ENCODE peak calls at places on chromosomes 5 and 9, in six cellular contexts. Z is PC-3, A is PC-9, S is K562, Q is endothelial cell of umbilical vein, O is mammary epithelial cell. P is an unnamed sample.

GRCh38 chr9:18338042-18338441 is 135.9 kb upstream of the ADAMTSL1 start:
- DNase-seq in O (no peak), S (no peak), Z (no peak), A (no peak), Q (no peak), P (no peak)

GRCh38 chr5:107320851-107321250 is 349.9 kb downstream of the EFNA5 start:
- DNase-seq in A (no peak), Z (no peak), S (no peak), O (no peak), Q (peak), P (no peak)

GRCh38 chr5:177535125-177535524 is 18.4 kb upstream of the DDX41 start:
- DNase-seq in S (no peak), Q (no peak), O (no peak), Z (no peak), A (no peak), P (no peak)

GRCh38 chr9:130882696-130883225 is 13.9 kb downstream of the QRFP start:
- DNase-seq in S (peak), O (no peak), Z (no peak), A (no peak), Q (no peak), P (no peak)

GRCh38 chr5:142872795-142873194 is 102.6 kb downstream of the ARHGAP26 start:
- DNase-seq in Q (peak), S (no peak), Z (peak), O (peak), A (peak), P (no peak)

GRCh38 chr5:153445875-153446567 is 44.4 kb upstream of the GRIA1 start:
- DNase-seq in S (no peak), O (peak), A (no peak), Q (no peak), Z (peak), P (no peak)

GRCh38 chr5:132901036-132901435 is 27.6 kb downstream of the LEAP2 start:
- DNase-seq in A (no peak), O (no peak), Q (no peak), Z (no peak), S (no peak), P (no peak)

GRCh38 chr5:54772232-54773168 is 212.9 kb downstream of the ESM1 start:
- DNase-seq in A (no peak), Q (no peak), Z (peak), O (no peak), S (no peak), P (no peak)

GRCh38 chr9:87180361-87180760 is 233.1 kb upstream of the GAS1 start:
- DNase-seq in A (no peak), Z (no peak), S (no peak), Q (no peak), O (no peak), P (no peak)

DNA sequence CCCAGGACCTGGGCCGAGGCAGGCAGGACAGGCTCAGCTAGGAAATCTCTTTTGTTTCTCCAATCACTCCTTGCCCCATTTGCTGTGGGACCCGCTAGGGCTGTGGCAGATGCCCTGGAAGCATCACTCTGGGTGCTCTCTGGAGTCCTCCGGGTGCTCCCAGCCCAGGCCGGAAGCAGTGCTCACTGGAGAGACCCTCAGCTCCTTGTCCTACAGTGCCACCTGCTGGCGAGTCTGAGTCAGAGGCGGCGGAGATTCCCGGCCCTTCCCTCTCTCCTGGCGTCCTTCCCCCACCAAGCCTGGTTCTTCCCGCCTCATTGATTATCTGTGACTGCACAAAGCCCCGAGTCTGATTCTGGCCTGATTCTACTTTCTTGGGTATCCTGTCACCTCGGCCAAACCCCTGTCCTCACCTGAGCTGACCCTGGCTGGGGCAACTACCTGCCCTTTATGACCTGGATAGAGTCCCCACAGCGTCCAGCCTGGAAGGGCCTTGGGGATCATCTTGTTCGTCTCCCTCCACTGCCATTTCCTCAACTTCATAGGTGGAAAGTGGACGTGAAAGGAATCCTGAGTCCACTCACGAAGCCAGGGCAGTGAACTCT is 7.3 kb upstream of the BARHL1 start:
- DNase-seq in Z (peak), A (peak), O (peak), Q (peak), S (peak), P (peak)
- TF ChIP-seq EZH2 in Z (no peak), A (peak), O (no peak), Q (no peak), S (no peak), P (no peak)

GRCh38 chr9:89605181-89606048 is 603 bp downstream of the GADD45G start:
- DNase-seq in Q (peak), Z (peak), O (peak), A (peak), S (peak), P (peak)
- TF ChIP-seq EZH2 in Q (no peak), Z (no peak), O (no peak), A (no peak), S (no peak), P (no peak)

GRCh38 chr5:113488645-113489184 is 462 bp upstream of the MCC start:
- DNase-seq in A (no peak), O (no peak), Z (peak), S (no peak), Q (no peak), P (no peak)

GRCh38 chr5:113490317-113490716 is 2.1 kb upstream of the MCC start:
- DNase-seq in Q (no peak), A (no peak), O (no peak), S (no peak), Z (no peak), P (no peak)

GRCh38 chr5:113489299-113489698 is 1.0 kb upstream of the MCC start:
- DNase-seq in A (peak), Z (peak), S (no peak), O (peak), Q (peak), P (peak)

GRCh38 chr5:113487411-113487778 is 858 bp downstream of the MCC start:
- DNase-seq in A (peak), Z (peak), O (peak), S (no peak), Q (peak), P (no peak)

DNA sequence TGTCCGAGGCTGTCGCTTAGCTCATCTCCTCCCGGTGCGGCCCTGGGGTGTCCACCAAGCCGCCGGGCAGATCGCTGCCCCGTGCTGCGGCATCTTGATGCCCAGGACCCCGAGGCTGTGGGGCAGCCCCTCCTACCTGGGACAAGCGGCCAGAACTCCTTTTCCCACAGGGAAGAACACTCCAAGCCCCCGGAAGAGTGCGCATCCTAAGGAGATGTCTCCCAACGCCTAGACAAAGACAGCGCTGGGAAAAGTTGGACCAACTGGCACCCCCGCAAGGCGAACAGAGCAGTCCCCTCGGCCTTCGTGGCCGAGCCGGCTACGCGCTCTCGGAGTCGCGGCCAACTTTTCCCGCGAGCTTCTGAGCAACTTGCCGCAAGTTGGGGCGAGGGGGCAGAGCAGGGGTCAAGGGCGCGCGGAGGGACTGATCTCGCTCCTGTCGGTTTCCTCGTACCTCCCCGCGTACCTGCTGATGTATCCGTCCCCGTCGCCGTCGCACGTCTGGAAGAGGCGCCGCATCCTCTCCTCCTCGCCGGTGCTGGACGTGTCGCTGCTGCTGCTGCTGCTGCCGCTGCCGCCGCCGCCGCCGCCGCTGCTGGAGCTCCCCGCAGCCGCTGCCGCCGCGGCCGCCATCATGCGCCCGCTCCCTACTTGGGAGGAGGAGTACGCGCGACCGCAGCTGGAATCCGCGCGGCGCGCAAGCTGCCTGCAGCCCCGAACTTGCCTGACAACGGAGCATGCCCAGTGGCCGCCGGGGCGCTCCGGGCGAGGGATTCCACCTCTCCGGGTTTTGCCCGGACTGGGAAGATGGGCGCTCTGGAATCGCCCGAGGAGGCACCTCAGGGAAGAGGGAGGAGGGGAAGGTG is at the start of gene MCC:
- DNase-seq in S (no peak), Q (peak), O (peak), A (peak), Z (peak), P (peak)
- TF ChIP-seq EZH2 in S (no peak), Q (peak), O (no peak), A (no peak), Z (no peak), P (no peak)

DNA sequence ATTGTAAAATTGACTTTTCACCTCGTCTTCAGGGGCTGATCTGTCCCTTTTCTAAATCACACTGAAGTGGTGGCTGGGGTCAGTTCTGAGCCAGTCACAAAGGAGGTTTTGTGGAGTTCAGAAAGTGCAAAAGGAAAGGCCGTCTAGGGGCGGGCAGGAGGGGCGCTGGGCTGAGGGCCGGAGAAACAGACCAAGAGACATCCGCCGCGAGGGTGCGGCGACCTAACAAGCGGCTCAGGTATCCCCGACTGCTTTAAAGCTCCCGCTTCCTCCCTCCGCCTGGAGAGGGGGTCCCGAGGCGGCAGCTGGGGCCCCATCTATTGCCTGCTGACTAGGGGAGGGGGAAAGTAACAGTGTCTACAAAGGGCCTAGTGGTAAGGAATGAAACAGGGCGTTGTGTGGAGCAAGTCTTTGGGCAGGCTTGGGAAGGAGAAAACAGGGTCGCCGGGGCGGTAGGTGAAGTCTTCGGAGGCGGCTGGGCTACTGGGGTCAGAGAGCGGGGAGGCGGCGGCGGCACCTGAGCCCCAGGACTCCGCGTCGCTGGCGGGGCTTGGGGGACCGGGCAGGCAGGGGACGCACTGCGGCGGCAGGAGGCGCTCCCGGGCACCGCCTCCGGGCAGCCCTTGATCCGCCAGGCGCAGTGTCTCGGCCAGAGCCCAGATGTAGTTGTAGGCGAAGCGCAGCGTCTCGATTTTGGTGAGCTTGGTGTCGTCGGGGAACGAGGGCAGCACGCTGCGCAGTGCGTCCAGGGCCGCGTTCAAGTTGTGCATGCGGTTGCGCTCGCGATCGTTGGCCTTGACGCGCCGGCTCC is 950 bp downstream of the NEUROG1 start:
- DNase-seq in S (no peak), A (no peak), Q (no peak), Z (no peak), O (no peak), P (no peak)
- TF ChIP-seq EZH2 in S (no peak), A (no peak), Q (peak), Z (no peak), O (no peak), P (no peak)

GRCh38 chr5:135027318-135027698 is 6.7 kb downstream of the PITX1 start:
- DNase-seq in A (no peak), S (no peak), O (no peak), Z (no peak), Q (no peak), P (no peak)
- TF ChIP-seq EZH2 in A (no peak), S (no peak), O (no peak), Z (no peak), Q (peak), P (no peak)

DNA sequence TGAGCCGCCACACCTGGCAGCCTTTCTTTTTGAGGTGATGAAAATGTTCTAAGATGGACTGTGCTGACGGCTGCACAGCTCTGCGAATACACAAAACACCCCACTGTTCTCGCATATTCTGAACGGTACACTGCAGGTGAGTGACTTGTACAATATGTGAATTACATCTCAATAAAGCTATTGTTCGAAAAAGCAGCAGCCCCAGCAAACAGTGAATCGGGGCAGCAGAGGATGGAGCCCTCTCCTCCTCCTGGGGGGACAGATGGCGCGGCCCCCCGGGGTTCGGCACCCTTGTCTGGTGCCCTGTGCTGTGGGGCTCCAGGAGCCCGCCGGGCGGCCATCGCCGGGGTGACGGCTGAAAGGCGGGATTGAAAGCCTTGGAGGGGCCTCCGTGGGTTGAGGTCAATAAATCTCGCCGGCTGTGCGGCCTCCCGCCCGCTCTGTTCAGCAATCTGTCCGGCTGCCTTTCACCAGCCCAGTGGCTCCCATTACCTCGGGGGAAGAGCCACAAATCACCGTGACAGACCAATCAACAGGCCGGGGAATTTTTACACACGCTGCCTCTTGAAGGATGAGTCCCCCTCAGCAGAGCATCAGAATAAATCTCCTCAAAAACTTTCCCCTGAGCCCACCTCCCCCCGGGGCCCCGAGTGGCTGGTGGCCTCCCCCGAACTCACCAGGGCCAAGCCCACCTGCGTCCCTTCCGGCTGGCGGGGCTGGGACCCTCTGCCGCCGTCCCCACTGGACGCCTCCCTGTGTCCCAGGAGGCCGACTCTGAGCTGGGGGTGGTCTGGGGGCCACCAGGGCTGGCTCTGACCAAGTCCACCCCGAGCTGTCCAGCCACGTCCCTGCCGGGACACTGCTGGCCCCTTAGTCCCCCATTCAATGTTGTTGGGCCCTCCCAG is 37.8 kb upstream of the TMEM250 start:
- DNase-seq in Q (no peak), A (no peak), O (no peak), S (no peak), Z (no peak), P (no peak)
- TF ChIP-seq EZH2 in Q (no peak), A (no peak), O (no peak), S (no peak), Z (no peak), P (peak)

GRCh38 chr5:112420111-112420864 is 1.2 kb upstream of the EPB41L4A start:
- DNase-seq in O (peak), A (peak), Q (peak), S (peak), Z (peak), P (peak)

GRCh38 chr5:112419050-112419595 is at the start of gene EPB41L4A:
- DNase-seq in O (peak), Z (no peak), Q (peak), A (peak), S (no peak), P (peak)

GRCh38 chr5:112419596-112420110 is 576 bp upstream of the EPB41L4A start:
- DNase-seq in O (peak), S (peak), A (peak), Z (no peak), Q (peak), P (peak)

GRCh38 chr5:112418412-112419049 is 546 bp downstream of the EPB41L4A start:
- DNase-seq in A (no peak), Q (peak), O (peak), S (no peak), Z (no peak), P (no peak)

GRCh38 chr5:112417931-112418358 is 1.1 kb downstream of the EPB41L4A start:
- DNase-seq in O (peak), S (no peak), Q (peak), Z (peak), A (peak), P (peak)
- TF ChIP-seq EZH2 in O (no peak), S (no peak), Q (no peak), Z (no peak), A (no peak), P (no peak)

DNA sequence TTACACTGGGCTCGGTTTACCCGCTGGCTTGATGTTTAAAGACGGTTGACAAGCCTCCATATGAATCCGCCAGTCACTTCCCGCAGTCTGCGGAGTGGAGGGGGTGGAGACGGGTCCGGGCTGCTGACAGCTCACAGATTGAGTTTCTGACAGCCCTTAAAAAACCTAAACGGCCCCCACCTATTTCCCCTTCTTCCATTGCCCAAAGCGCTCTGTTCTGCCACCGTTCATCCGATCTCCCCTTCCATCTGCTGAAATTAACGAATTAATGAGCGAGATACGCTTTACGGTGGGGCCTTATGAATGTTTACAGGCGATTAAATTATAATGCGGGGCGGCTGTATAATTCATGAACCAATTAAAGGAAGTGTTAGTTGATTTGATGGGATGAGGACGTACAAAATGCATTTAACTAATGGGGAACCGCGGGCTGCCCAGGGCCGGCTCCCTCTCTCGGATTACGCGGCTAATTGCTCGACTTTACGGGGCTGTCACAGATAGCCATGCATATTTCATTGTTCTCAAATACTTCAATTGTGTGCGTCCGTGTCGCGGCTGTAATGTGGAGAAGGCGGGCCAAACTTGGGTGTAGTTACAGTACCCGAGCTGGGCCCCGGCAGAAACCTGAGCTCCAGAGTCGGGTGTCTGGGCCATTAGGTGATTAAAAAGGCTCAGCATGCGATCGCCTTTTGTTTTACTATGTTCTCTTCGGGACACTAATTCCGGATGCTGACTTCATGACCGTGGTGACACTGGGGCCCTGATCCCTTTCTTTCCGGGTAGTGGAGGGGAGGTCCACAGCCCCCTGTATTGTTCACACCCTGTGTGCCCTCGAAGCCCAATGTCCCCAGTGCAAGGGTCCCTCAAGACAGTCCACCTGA is 74.9 kb downstream of the GTF3C4 start:
- DNase-seq in O (no peak), Z (no peak), S (no peak), A (no peak), Q (peak), P (no peak)
- TF ChIP-seq EZH2 in O (no peak), Z (no peak), S (no peak), A (no peak), Q (peak), P (peak)

GRCh38 chr5:528625-529511 is 4.6 kb upstream of the SLC9A3 start:
- DNase-seq in A (no peak), O (no peak), S (no peak), Z (no peak), Q (no peak), P (peak)
- TF ChIP-seq EZH2 in A (no peak), O (no peak), S (no peak), Z (no peak), Q (peak), P (no peak)

GRCh38 chr5:43190755-43191603 is 1.0 kb upstream of the NIM1K start:
- DNase-seq in S (no peak), O (no peak), Q (peak), A (no peak), Z (peak), P (no peak)

GRCh38 chr5:43193952-43194321 is 1.9 kb downstream of the NIM1K start:
- DNase-seq in Z (no peak), S (no peak), A (no peak), Q (no peak), O (no peak), P (no peak)

GRCh38 chr5:43193171-43193951 is 1.3 kb downstream of the NIM1K start:
- DNase-seq in Q (peak), O (peak), A (peak), S (peak), Z (peak), P (no peak)

GRCh38 chr5:43191740-43192557 is at the start of gene NIM1K:
- DNase-seq in S (no peak), O (no peak), Q (peak), A (peak), Z (peak), P (peak)

DNA sequence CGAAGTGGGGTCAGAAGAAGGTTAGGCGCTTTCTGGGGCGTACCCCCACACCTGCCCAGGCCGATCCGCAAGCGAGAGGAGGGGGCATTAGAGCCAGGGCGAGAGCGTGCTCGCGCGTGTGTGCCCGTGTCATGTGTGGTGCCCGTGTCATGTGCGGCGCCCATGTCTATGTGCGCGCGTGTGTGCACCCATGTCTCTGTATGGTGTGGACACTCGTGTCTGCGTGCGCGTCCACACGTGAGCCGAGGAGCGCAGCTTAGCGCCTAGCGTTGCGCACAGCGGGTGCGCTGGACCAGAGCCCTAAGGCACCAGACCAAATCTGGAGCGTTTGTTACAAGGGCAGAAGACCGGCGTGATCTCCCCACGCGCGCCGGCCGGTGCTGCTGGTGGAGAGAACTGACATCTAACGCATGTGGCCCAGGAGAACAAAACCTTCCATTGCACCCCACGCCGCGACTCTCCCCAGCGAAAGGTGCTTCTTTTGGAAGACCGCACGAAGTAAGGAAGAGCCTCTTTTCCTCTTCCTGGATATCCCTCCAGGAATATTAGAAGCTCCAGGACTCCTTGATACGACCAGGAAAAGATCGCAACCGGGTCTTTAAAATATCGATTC is 639 bp downstream of the NIM1K start:
- DNase-seq in Z (peak), Q (no peak), O (peak), S (no peak), A (peak), P (no peak)
- TF ChIP-seq EZH2 in Z (no peak), Q (no peak), O (peak), S (no peak), A (no peak), P (no peak)